ENCODE peak calls at places on chromosomes 1 and 21, in eight cellular contexts. One of them, this sample, is unnamed.

GRCh38 chr1:147837845-147838363 is 64.7 kb upstream of the GJA8 start:
- DNase-seq in A549: no peak
- DNase-seq in sigmoid colon: no peak
- DNase-seq in GM06990: no peak
- DNase-seq in fibroblast of the aortic adventitia: no peak
- DNase-seq in brain microvascular endothelial cell: no peak
- DNase-seq in heart right ventricle: no peak
- DNase-seq in coronary artery: no peak
- DNase-seq in this sample: no peak

GRCh38 chr21:35294231-35294898 is 245.3 kb upstream of the RUNX1 start:
- DNase-seq in A549: no peak
- DNase-seq in sigmoid colon: no peak
- DNase-seq in GM06990: no peak
- DNase-seq in fibroblast of the aortic adventitia: peak
- DNase-seq in brain microvascular endothelial cell: no peak
- DNase-seq in heart right ventricle: no peak
- DNase-seq in coronary artery: no peak
- DNase-seq in this sample: no peak

GRCh38 chr1:19437911-19438310 is 47.4 kb downstream of the CAPZB start:
- DNase-seq in A549: no peak
- DNase-seq in sigmoid colon: peak
- DNase-seq in GM06990: no peak
- DNase-seq in fibroblast of the aortic adventitia: peak
- DNase-seq in brain microvascular endothelial cell: peak
- DNase-seq in heart right ventricle: peak
- DNase-seq in coronary artery: peak
- DNase-seq in this sample: no peak

GRCh38 chr1:118254001-118254400 is 69.0 kb upstream of the SPAG17 start:
- DNase-seq in A549: no peak
- DNase-seq in sigmoid colon: no peak
- DNase-seq in GM06990: no peak
- DNase-seq in fibroblast of the aortic adventitia: no peak
- DNase-seq in brain microvascular endothelial cell: no peak
- DNase-seq in heart right ventricle: no peak
- DNase-seq in coronary artery: no peak
- DNase-seq in this sample: no peak

GRCh38 chr1:92362970-92363369 is 64.1 kb downstream of the RPAP2 start:
- DNase-seq in A549: no peak
- DNase-seq in sigmoid colon: no peak
- DNase-seq in GM06990: no peak
- DNase-seq in fibroblast of the aortic adventitia: no peak
- DNase-seq in brain microvascular endothelial cell: no peak
- DNase-seq in heart right ventricle: no peak
- DNase-seq in coronary artery: no peak
- DNase-seq in this sample: no peak

GRCh38 chr1:20255666-20256065 is 35.0 kb upstream of the VWA5B1 start:
- DNase-seq in A549: peak
- DNase-seq in sigmoid colon: no peak
- DNase-seq in GM06990: no peak
- DNase-seq in fibroblast of the aortic adventitia: peak
- DNase-seq in brain microvascular endothelial cell: peak
- DNase-seq in heart right ventricle: no peak
- DNase-seq in coronary artery: no peak
- DNase-seq in this sample: no peak

GRCh38 chr1:41728403-41729202 is 190.1 kb downstream of the HIVEP3 start:
- DNase-seq in A549: no peak
- DNase-seq in sigmoid colon: no peak
- DNase-seq in GM06990: peak
- DNase-seq in fibroblast of the aortic adventitia: no peak
- DNase-seq in brain microvascular endothelial cell: peak
- DNase-seq in heart right ventricle: no peak
- DNase-seq in coronary artery: no peak
- DNase-seq in this sample: peak

GRCh38 chr1:184854456-184855180 is 100.0 kb upstream of the EDEM3 start:
- DNase-seq in A549: no peak
- DNase-seq in sigmoid colon: no peak
- DNase-seq in GM06990: no peak
- DNase-seq in fibroblast of the aortic adventitia: peak
- DNase-seq in brain microvascular endothelial cell: peak
- DNase-seq in heart right ventricle: no peak
- DNase-seq in coronary artery: no peak
- DNase-seq in this sample: no peak

GRCh38 chr1:220917101-220917500 is 37.9 kb downstream of the HLX start:
- DNase-seq in A549: no peak
- DNase-seq in sigmoid colon: no peak
- DNase-seq in GM06990: no peak
- DNase-seq in fibroblast of the aortic adventitia: no peak
- DNase-seq in brain microvascular endothelial cell: no peak
- DNase-seq in heart right ventricle: no peak
- DNase-seq in coronary artery: no peak
- DNase-seq in this sample: no peak

GRCh38 chr1:203797216-203797615 is 1.8 kb downstream of the ZBED6 start:
- DNase-seq in A549: no peak
- DNase-seq in sigmoid colon: no peak
- DNase-seq in GM06990: no peak
- DNase-seq in fibroblast of the aortic adventitia: no peak
- DNase-seq in brain microvascular endothelial cell: no peak
- DNase-seq in heart right ventricle: no peak
- DNase-seq in coronary artery: no peak
- DNase-seq in this sample: no peak

GRCh38 chr1:240607006-240607405 is 4.9 kb downstream of the GREM2 start:
- DNase-seq in A549: no peak
- DNase-seq in sigmoid colon: no peak
- DNase-seq in GM06990: no peak
- DNase-seq in fibroblast of the aortic adventitia: no peak
- DNase-seq in brain microvascular endothelial cell: no peak
- DNase-seq in heart right ventricle: no peak
- DNase-seq in coronary artery: no peak
- DNase-seq in this sample: no peak

GRCh38 chr1:59499956-59500569 is 203.2 kb downstream of the FGGY start:
- DNase-seq in A549: no peak
- DNase-seq in sigmoid colon: no peak
- DNase-seq in GM06990: no peak
- DNase-seq in fibroblast of the aortic adventitia: no peak
- DNase-seq in brain microvascular endothelial cell: no peak
- DNase-seq in heart right ventricle: no peak
- DNase-seq in coronary artery: no peak
- DNase-seq in this sample: no peak

GRCh38 chr1:194333240-194333639 is 1146.8 kb upstream of the B3GALT2 start:
- DNase-seq in A549: no peak
- DNase-seq in sigmoid colon: no peak
- DNase-seq in GM06990: no peak
- DNase-seq in fibroblast of the aortic adventitia: no peak
- DNase-seq in brain microvascular endothelial cell: no peak
- DNase-seq in heart right ventricle: no peak
- DNase-seq in coronary artery: no peak
- DNase-seq in this sample: no peak

GRCh38 chr1:59186656-59187055 is 110.2 kb upstream of the FGGY start:
- DNase-seq in A549: no peak
- DNase-seq in sigmoid colon: no peak
- DNase-seq in GM06990: no peak
- DNase-seq in fibroblast of the aortic adventitia: peak
- DNase-seq in brain microvascular endothelial cell: peak
- DNase-seq in heart right ventricle: no peak
- DNase-seq in coronary artery: no peak
- DNase-seq in this sample: no peak

GRCh38 chr1:153400244-153400643 is 9.4 kb upstream of the S100A8 start:
- DNase-seq in A549: no peak
- DNase-seq in sigmoid colon: no peak
- DNase-seq in GM06990: no peak
- DNase-seq in fibroblast of the aortic adventitia: peak
- DNase-seq in brain microvascular endothelial cell: no peak
- DNase-seq in heart right ventricle: no peak
- DNase-seq in coronary artery: peak
- DNase-seq in this sample: no peak

GRCh38 chr1:198601936-198602889 is 36.6 kb upstream of the PTPRC start:
- DNase-seq in A549: no peak
- DNase-seq in sigmoid colon: no peak
- DNase-seq in GM06990: no peak
- DNase-seq in fibroblast of the aortic adventitia: peak
- DNase-seq in brain microvascular endothelial cell: no peak
- DNase-seq in heart right ventricle: no peak
- DNase-seq in coronary artery: no peak
- DNase-seq in this sample: no peak

GRCh38 chr1:14435368-14436023 is 163.0 kb upstream of the KAZN start:
- DNase-seq in A549: peak
- DNase-seq in sigmoid colon: no peak
- DNase-seq in GM06990: no peak
- DNase-seq in fibroblast of the aortic adventitia: no peak
- DNase-seq in brain microvascular endothelial cell: no peak
- DNase-seq in heart right ventricle: no peak
- DNase-seq in coronary artery: no peak
- DNase-seq in this sample: no peak
- TF ChIP-seq CTCF in A549: no peak
- TF ChIP-seq CTCF in sigmoid colon: no peak
- TF ChIP-seq CTCF in GM06990: peak
- TF ChIP-seq CTCF in fibroblast of the aortic adventitia: no peak
- TF ChIP-seq CTCF in brain microvascular endothelial cell: no peak
- TF ChIP-seq CTCF in heart right ventricle: no peak
- TF ChIP-seq CTCF in coronary artery: no peak
- TF ChIP-seq CTCF in this sample: no peak

GRCh38 chr1:23484253-23485001 is 448 bp upstream of the ASAP3 start:
- DNase-seq in A549: peak
- DNase-seq in sigmoid colon: peak
- DNase-seq in GM06990: peak
- DNase-seq in fibroblast of the aortic adventitia: peak
- DNase-seq in brain microvascular endothelial cell: peak
- DNase-seq in heart right ventricle: peak
- DNase-seq in coronary artery: peak
- DNase-seq in this sample: peak

GRCh38 chr1:23485002-23485332 is 988 bp upstream of the ASAP3 start:
- DNase-seq in A549: no peak
- DNase-seq in sigmoid colon: no peak
- DNase-seq in GM06990: no peak
- DNase-seq in fibroblast of the aortic adventitia: no peak
- DNase-seq in brain microvascular endothelial cell: no peak
- DNase-seq in heart right ventricle: no peak
- DNase-seq in coronary artery: no peak
- DNase-seq in this sample: no peak

GRCh38 chr1:23481904-23482303 is 2.1 kb downstream of the ASAP3 start:
- DNase-seq in A549: no peak
- DNase-seq in sigmoid colon: no peak
- DNase-seq in GM06990: no peak
- DNase-seq in fibroblast of the aortic adventitia: no peak
- DNase-seq in brain microvascular endothelial cell: no peak
- DNase-seq in heart right ventricle: no peak
- DNase-seq in coronary artery: no peak
- DNase-seq in this sample: no peak

GRCh38 chr1:23481026-23481597 is 2.9 kb downstream of the ASAP3 start:
- DNase-seq in A549: no peak
- DNase-seq in sigmoid colon: no peak
- DNase-seq in GM06990: no peak
- DNase-seq in fibroblast of the aortic adventitia: no peak
- DNase-seq in brain microvascular endothelial cell: no peak
- DNase-seq in heart right ventricle: no peak
- DNase-seq in coronary artery: no peak
- DNase-seq in this sample: no peak

GRCh38 chr1:23483327-23484252 is at the start of gene ASAP3:
- DNase-seq in A549: no peak
- DNase-seq in sigmoid colon: peak
- DNase-seq in GM06990: no peak
- DNase-seq in fibroblast of the aortic adventitia: peak
- DNase-seq in brain microvascular endothelial cell: no peak
- DNase-seq in heart right ventricle: peak
- DNase-seq in coronary artery: peak
- DNase-seq in this sample: no peak
- TF ChIP-seq CTCF in A549: peak
- TF ChIP-seq CTCF in sigmoid colon: no peak
- TF ChIP-seq CTCF in GM06990: peak
- TF ChIP-seq CTCF in fibroblast of the aortic adventitia: peak
- TF ChIP-seq CTCF in brain microvascular endothelial cell: peak
- TF ChIP-seq CTCF in heart right ventricle: peak
- TF ChIP-seq CTCF in coronary artery: no peak
- TF ChIP-seq CTCF in this sample: no peak

DNA sequence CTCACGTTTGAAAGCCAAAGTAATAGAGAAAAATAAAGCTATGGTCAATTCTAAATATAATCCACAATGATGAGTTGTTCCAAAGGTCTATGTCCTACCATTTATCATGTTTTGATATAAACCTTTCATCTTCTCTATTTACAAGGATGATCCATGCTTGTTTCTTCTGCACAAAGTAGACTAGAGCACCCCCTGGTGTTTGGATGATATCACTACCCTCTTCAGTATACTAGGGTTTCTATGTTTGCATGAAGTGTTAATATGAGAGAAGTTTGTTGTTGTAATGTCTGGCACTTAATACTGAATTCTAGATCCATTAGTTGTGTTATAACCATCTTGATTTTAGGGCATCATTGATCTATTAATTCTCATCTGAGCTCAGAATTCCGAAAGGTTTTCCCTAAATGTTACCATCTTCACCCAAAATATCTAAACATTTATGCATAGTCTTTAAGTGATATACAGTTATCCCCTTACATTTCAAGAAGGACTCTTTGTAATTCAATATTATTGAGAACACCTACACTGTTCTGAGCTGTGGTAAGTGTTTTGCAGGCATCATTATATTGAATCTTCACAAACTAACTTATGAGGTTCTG is 21.1 kb downstream of the CLDN8 start:
- DNase-seq in A549: no peak
- DNase-seq in sigmoid colon: no peak
- DNase-seq in GM06990: no peak
- DNase-seq in fibroblast of the aortic adventitia: peak
- DNase-seq in brain microvascular endothelial cell: peak
- DNase-seq in heart right ventricle: no peak
- DNase-seq in coronary artery: no peak
- DNase-seq in this sample: no peak
- TF ChIP-seq CTCF in A549: no peak
- TF ChIP-seq CTCF in sigmoid colon: no peak
- TF ChIP-seq CTCF in GM06990: peak
- TF ChIP-seq CTCF in fibroblast of the aortic adventitia: peak
- TF ChIP-seq CTCF in brain microvascular endothelial cell: peak
- TF ChIP-seq CTCF in heart right ventricle: peak
- TF ChIP-seq CTCF in coronary artery: no peak
- TF ChIP-seq CTCF in this sample: no peak

GRCh38 chr1:9842781-9843575 is 19.2 kb upstream of the CLSTN1 start:
- DNase-seq in A549: no peak
- DNase-seq in sigmoid colon: no peak
- DNase-seq in GM06990: no peak
- DNase-seq in fibroblast of the aortic adventitia: peak
- DNase-seq in brain microvascular endothelial cell: no peak
- DNase-seq in heart right ventricle: no peak
- DNase-seq in coronary artery: no peak
- DNase-seq in this sample: no peak
- TF ChIP-seq CTCF in A549: no peak
- TF ChIP-seq CTCF in sigmoid colon: no peak
- TF ChIP-seq CTCF in GM06990: no peak
- TF ChIP-seq CTCF in fibroblast of the aortic adventitia: no peak
- TF ChIP-seq CTCF in brain microvascular endothelial cell: no peak
- TF ChIP-seq CTCF in heart right ventricle: no peak
- TF ChIP-seq CTCF in coronary artery: no peak
- TF ChIP-seq CTCF in this sample: no peak

GRCh38 chr1:209076688-209077087 is 506.8 kb upstream of the CAMK1G start:
- DNase-seq in A549: no peak
- DNase-seq in sigmoid colon: no peak
- DNase-seq in GM06990: peak
- DNase-seq in fibroblast of the aortic adventitia: peak
- DNase-seq in brain microvascular endothelial cell: no peak
- DNase-seq in heart right ventricle: no peak
- DNase-seq in coronary artery: no peak
- DNase-seq in this sample: no peak
- TF ChIP-seq CTCF in A549: peak
- TF ChIP-seq CTCF in sigmoid colon: no peak
- TF ChIP-seq CTCF in GM06990: peak
- TF ChIP-seq CTCF in fibroblast of the aortic adventitia: peak
- TF ChIP-seq CTCF in brain microvascular endothelial cell: peak
- TF ChIP-seq CTCF in heart right ventricle: no peak
- TF ChIP-seq CTCF in coronary artery: no peak
- TF ChIP-seq CTCF in this sample: no peak